ENCODE peak calls at places on chromosomes 13 and 19, in four cellular contexts. K, S, B and R are unnamed samples.
A peak's percentile ranks its signal among the peaks of the same experiment; 100 is the strongest.

GRCh38 chr13:33228645-33229445 is 56.7 kb downstream of the STARD13 start:
- DNase-seq in K (no peak), S (peak; percentile 29), B (no peak), R (peak; percentile 44)

GRCh38 chr19:47112166-47112663 is 1.4 kb downstream of the ZC3H4 start:
- DNase-seq in K (peak; percentile 94), S (peak; percentile 72), B (peak; percentile 81), R (peak; percentile 94)

GRCh38 chr13:87274209-87274819 is 396.9 kb upstream of the SLITRK5 start:
- DNase-seq in K (no peak), S (peak; percentile 51), B (no peak), R (peak; percentile 78)

GRCh38 chr19:18850560-18851375 is 19.0 kb downstream of the UPF1 start:
- DNase-seq in K (no peak), S (no peak), B (no peak), R (no peak)

GRCh38 chr13:100674363-100674847 is at the start of gene TMTC4:
- DNase-seq in K (no peak), S (no peak), B (no peak), R (peak; percentile 80)

GRCh38 chr19:5949792-5950305 is 28.1 kb downstream of the RANBP3 start:
- DNase-seq in K (no peak), S (peak; percentile 78), B (peak; percentile 18), R (no peak)

GRCh38 chr19:46994141-46994686 is 25.4 kb upstream of the NPAS1 start:
- DNase-seq in K (no peak), S (no peak), B (no peak), R (no peak)

GRCh38 chr19:4016486-4016885 is 8.9 kb downstream of the PIAS4 start:
- DNase-seq in K (no peak), S (no peak), B (no peak), R (no peak)

GRCh38 chr19:1613808-1614570 is 8.7 kb upstream of the UQCR11 start:
- DNase-seq in K (no peak), S (no peak), B (no peak), R (no peak)

GRCh38 chr13:94063096-94063495 is 416.4 kb downstream of the DCT start:
- DNase-seq in K (no peak), S (no peak), B (no peak), R (no peak)